ENCODE peak calls at places on chromosomes 11 and 22, in five cellular contexts. J is heart right ventricle, B is GM23338, M is choroid plexus epithelial cell, T is retinal pigment epithelial cell. V is an unnamed sample.

GRCh38 chr22:32615874-32616564 is 141.4 kb downstream of the FBXO7 start:
- DNase-seq in J (no peak), B (peak), M (no peak), T (no peak), V (no peak)

GRCh38 chr11:77821349-77821851 is 456 bp downstream of the AAMDC start:
- DNase-seq in J (no peak), B (peak), M (peak), T (no peak), V (no peak)

GRCh38 chr11:126542621-126543020 is 187.1 kb downstream of the ST3GAL4 start:
- DNase-seq in J (no peak), B (no peak), M (no peak), T (no peak), V (no peak)

GRCh38 chr11:42311504-42311903 is 852.1 kb upstream of the LRRC4C start:
- DNase-seq in J (no peak), B (no peak), M (no peak), T (no peak), V (no peak)

GRCh38 chr11:44531636-44532035 is 33.8 kb upstream of the CD82 start:
- DNase-seq in J (no peak), B (no peak), M (no peak), T (no peak), V (no peak)

GRCh38 chr11:44731685-44732411 is 5.1 kb downstream of the TSPAN18 start:
- DNase-seq in J (no peak), B (peak), M (no peak), T (no peak), V (no peak)

GRCh38 chr11:34631737-34632104 is 10.8 kb downstream of the EHF start:
- DNase-seq in J (no peak), B (no peak), M (no peak), T (no peak), V (no peak)

GRCh38 chr11:76824083-76824939 is 36.4 kb upstream of the ACER3 start:
- DNase-seq in J (peak), B (peak), M (no peak), T (no peak), V (no peak)

GRCh38 chr11:3192511-3193372 is 25.9 kb downstream of the MRGPRG start:
- DNase-seq in J (no peak), B (no peak), M (no peak), T (no peak), V (no peak)

GRCh38 chr11:1966531-1966930 is 19.4 kb downstream of the MRPL23 start:
- DNase-seq in J (no peak), B (no peak), M (no peak), T (no peak), V (no peak)

GRCh38 chr11:598005-598680 is 17.6 kb downstream of the IRF7 start:
- DNase-seq in J (no peak), B (no peak), M (no peak), T (no peak), V (no peak)

GRCh38 chr11:593347-593746 is 17.1 kb downstream of the PHRF1 start:
- DNase-seq in J (no peak), B (no peak), M (no peak), T (no peak), V (no peak)

GRCh38 chr11:596374-596773 is 19.4 kb downstream of the IRF7 start:
- DNase-seq in J (no peak), B (no peak), M (no peak), T (no peak), V (no peak)

GRCh38 chr11:595400-595799 is 19.1 kb downstream of the PHRF1 start:
- DNase-seq in J (no peak), B (no peak), M (no peak), T (no peak), V (no peak)

GRCh38 chr11:597166-597725 is 18.5 kb downstream of the IRF7 start:
- DNase-seq in J (no peak), B (peak), M (no peak), T (no peak), V (no peak)
- TF ChIP-seq CTCF in J (no peak), B (peak), M (peak), T (peak), V (peak)

GRCh38 chr11:57458410-57459111 is 1.8 kb upstream of the RTN4RL2 start:
- DNase-seq in J (peak), B (peak), M (no peak), T (no peak), V (no peak)
- H3K4me3 ChIP-seq in J (no peak), B (peak), M (peak), T (no peak), V (peak)

DNA sequence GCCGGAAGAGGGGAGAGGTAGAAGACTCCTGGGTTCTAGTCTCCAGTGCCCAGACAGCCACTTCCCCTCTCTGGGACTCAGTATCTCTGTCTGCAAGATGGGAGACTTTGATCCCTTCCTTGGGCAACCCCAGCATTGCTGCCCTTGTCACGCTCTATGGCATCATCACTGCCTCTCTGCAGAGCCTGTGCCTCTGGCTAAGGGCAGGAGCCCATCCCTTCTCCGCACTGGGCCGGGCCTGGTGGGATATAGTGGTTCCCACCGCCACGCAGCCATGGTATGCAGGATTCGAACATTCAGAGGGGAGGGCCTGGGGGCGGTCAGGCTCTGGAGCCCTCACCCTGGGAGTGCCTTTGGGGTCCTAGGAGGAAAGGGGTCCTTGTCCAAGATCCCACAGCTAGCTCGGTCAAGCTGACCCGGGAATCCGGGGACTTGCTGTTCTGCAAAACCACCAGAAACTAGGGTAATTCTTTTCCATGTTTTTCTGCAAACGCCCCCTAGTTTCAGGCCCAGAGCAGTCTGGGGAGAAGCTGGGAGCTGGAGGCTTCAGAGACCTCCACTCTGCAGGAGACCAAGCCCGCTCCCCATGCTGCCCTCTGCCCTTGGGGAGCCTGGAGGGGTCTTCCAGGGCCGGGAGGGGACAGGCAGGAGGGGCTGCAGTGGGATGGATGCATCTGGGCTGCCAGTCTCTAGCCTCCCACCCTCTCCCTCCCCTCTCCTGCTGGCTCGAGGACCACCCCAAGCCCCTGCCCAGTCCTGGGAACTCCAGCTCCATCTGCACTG is 24.4 kb upstream of the CBX7 start:
- DNase-seq in J (no peak), B (peak), M (peak), T (no peak), V (no peak)
- TF ChIP-seq CTCF in J (no peak), B (no peak), M (no peak), T (no peak), V (no peak)

DNA sequence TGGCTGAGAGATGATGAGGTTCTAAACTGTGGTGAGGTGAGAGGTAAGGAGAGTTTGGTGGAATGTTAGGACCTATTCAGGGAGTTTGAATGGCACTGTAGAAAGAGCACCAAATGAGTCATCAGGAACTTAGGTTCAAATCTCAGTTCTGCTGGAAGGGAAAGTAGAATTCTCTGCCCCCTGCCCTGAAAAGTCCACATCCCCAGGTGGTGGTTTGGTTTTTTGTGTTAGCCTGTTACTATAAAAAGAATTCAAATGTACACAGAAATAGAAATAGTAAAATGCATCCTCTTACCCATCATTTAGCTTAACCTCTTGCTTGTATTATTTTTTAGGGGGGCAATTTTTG is 20.2 kb downstream of the PPFIBP2 start:
- DNase-seq in J (no peak), B (no peak), M (no peak), T (no peak), V (no peak)
- H3K4me3 ChIP-seq in J (no peak), B (no peak), M (no peak), T (no peak), V (no peak)

GRCh38 chr11:95542868-95543551 is 246.6 kb downstream of the FAM76B start:
- DNase-seq in J (no peak), B (no peak), M (no peak), T (no peak), V (no peak)

GRCh38 chr11:95547186-95547585 is 242.4 kb downstream of the FAM76B start:
- DNase-seq in J (peak), B (no peak), M (no peak), T (no peak), V (no peak)

GRCh38 chr11:95544095-95544795 is 245.3 kb downstream of the FAM76B start:
- DNase-seq in J (no peak), B (no peak), M (peak), T (no peak), V (no peak)

GRCh38 chr11:95547974-95548373 is 241.6 kb downstream of the FAM76B start:
- DNase-seq in J (no peak), B (no peak), M (no peak), T (no peak), V (no peak)

DNA sequence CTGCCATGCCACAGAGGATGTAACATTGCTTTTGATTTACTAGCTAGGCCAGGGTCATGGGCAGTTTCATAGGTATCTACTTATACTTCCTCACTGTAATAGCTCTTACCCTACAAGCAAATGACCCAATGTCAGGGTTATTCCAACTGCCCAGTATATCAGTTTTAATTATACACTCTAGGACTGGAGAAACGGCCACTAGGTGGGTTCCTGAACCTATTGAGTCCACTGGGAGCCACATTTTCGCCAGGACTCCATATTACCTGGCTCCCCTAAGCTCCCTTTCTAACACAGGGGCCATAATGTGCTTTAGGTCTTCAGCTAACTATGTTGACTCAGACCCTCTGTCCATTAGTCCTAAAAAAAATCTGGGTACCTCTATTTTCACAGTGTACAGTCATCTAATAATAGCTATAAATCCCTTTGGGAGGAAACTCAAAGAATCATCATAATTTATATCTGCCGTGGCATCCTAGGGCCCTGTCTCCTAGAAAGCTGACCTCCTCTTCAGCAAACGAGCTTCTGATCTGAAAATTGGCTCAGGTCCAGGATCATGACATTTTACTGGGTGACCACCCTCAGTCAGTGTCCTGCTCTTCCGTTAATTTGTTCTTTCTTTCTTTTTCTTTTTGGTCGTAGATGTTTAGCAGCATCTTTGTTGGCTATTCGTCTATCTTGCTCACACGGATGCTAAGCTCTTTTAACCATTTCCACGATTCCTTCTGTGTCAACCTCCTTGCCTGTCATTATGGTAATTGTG is 244.3 kb downstream of the FAM76B start:
- DNase-seq in J (no peak), B (peak), M (no peak), T (no peak), V (no peak)
- TF ChIP-seq CTCF in J (no peak), B (peak), M (peak), T (peak), V (peak)

GRCh38 chr11:62458212-62459002 is 39.6 kb downstream of the SCGB1A1 start:
- DNase-seq in J (no peak), B (no peak), M (no peak), T (no peak), V (no peak)

GRCh38 chr11:62464655-62465054 is 45.8 kb downstream of the SCGB1A1 start:
- DNase-seq in J (no peak), B (no peak), M (no peak), T (no peak), V (no peak)

GRCh38 chr11:62457474-62457873 is 38.6 kb downstream of the SCGB1A1 start:
- DNase-seq in J (no peak), B (no peak), M (no peak), T (no peak), V (no peak)

GRCh38 chr11:62459080-62459479 is 40.2 kb downstream of the SCGB1A1 start:
- DNase-seq in J (no peak), B (no peak), M (no peak), T (no peak), V (no peak)

GRCh38 chr11:62461740-62462522 is 43.1 kb downstream of the SCGB1A1 start:
- DNase-seq in J (no peak), B (no peak), M (peak), T (no peak), V (no peak)
- H3K4me3 ChIP-seq in J (no peak), B (no peak), M (no peak), T (no peak), V (no peak)

GRCh38 chr11:127789887-127790286 is 789.3 kb upstream of the KIRREL3 start:
- DNase-seq in J (no peak), B (peak), M (no peak), T (peak), V (no peak)
- TF ChIP-seq CTCF in J (peak), B (peak), M (peak), T (peak), V (peak)

GRCh38 chr22:38755911-38756532 is at the start of gene SUN2:
- DNase-seq in J (peak), B (peak), M (peak), T (no peak), V (no peak)
- H3K4me3 ChIP-seq in J (peak), B (peak), M (peak), T (peak), V (peak)